ENCODE peak calls at places on chromosome 4, in four cellular contexts. One of them, this sample, is unnamed.

GRCh38 chr4:39533541-39533940 is 6.3 kb upstream of the UGDH start:
- DNase-seq in left cardiac atrium: no peak
- DNase-seq in GM12891: no peak
- DNase-seq in glutamatergic neuron: no peak
- DNase-seq in this sample: no peak

GRCh38 chr4:38058186-38058585 is 98.0 kb downstream of the PTTG2 start:
- DNase-seq in left cardiac atrium: no peak
- DNase-seq in GM12891: no peak
- DNase-seq in glutamatergic neuron: peak
- DNase-seq in this sample: no peak

GRCh38 chr4:1623390-1623789 is 60.7 kb downstream of the FAM53A start:
- DNase-seq in left cardiac atrium: no peak
- DNase-seq in GM12891: no peak
- DNase-seq in glutamatergic neuron: no peak
- DNase-seq in this sample: no peak

GRCh38 chr4:105994061-105994460 is 98.8 kb downstream of the NPNT start:
- DNase-seq in left cardiac atrium: no peak
- DNase-seq in GM12891: no peak
- DNase-seq in glutamatergic neuron: no peak
- DNase-seq in this sample: no peak

GRCh38 chr4:169147217-169147616 is 123.5 kb downstream of the SH3RF1 start:
- DNase-seq in left cardiac atrium: no peak
- DNase-seq in GM12891: no peak
- DNase-seq in glutamatergic neuron: no peak
- DNase-seq in this sample: no peak

GRCh38 chr4:103204114-103204513 is 6.0 kb upstream of the CENPE start:
- DNase-seq in left cardiac atrium: no peak
- DNase-seq in GM12891: no peak
- DNase-seq in glutamatergic neuron: no peak
- DNase-seq in this sample: no peak

GRCh38 chr4:141807073-141807472 is 170.7 kb downstream of the IL15 start:
- DNase-seq in left cardiac atrium: no peak
- DNase-seq in GM12891: no peak
- DNase-seq in glutamatergic neuron: no peak
- DNase-seq in this sample: no peak

GRCh38 chr4:2045518-2045951 is 13.6 kb upstream of the NAT8L start:
- DNase-seq in left cardiac atrium: no peak
- DNase-seq in GM12891: no peak
- DNase-seq in glutamatergic neuron: no peak
- DNase-seq in this sample: no peak

GRCh38 chr4:147740176-147740575 is 8.3 kb downstream of the ARHGAP10 start:
- DNase-seq in left cardiac atrium: no peak
- DNase-seq in GM12891: no peak
- DNase-seq in glutamatergic neuron: no peak
- DNase-seq in this sample: no peak